ENCODE peak calls at places on chromosomes 2 and 18, in six cellular contexts. E, C, O, W, Q and N are unnamed samples.

GRCh38 chr2:241803387-241804325 is 5.3 kb upstream of the NEU4 start:
- DNase-seq in C (no peak), O (peak; percentile 18), E (peak; percentile 67), W (peak; percentile 82), Q (peak; percentile 74), N (peak; percentile 80)

GRCh38 chr2:159046966-159047365 is 78.5 kb downstream of the TANC1 start:
- DNase-seq in W (no peak), E (no peak), Q (no peak), C (no peak), O (no peak), N (no peak)

GRCh38 chr18:45760443-45761036 is 36.6 kb downstream of the SLC14A1 start:
- DNase-seq in E (peak; percentile 66), Q (no peak), C (no peak), W (peak; percentile 89), O (no peak), N (no peak)

GRCh38 chr18:8607776-8608682 is 1.2 kb upstream of the RAB12 start:
- DNase-seq in O (no peak), E (no peak), C (no peak), Q (no peak), W (no peak), N (no peak)

GRCh38 chr2:72788756-72789155 is 37.1 kb downstream of the EXOC6B start:
- DNase-seq in W (no peak), C (no peak), O (no peak), E (no peak), Q (no peak), N (no peak)

GRCh38 chr2:128941676-128942075 is 623.0 kb upstream of the HS6ST1 start:
- DNase-seq in E (no peak), C (no peak), O (no peak), Q (no peak), W (no peak), N (no peak)

GRCh38 chr18:77461062-77461693 is 211.5 kb downstream of the GALR1 start:
- DNase-seq in C (no peak), Q (no peak), E (no peak), W (peak; percentile 36), O (no peak), N (no peak)

GRCh38 chr2:232581725-232582124 is 31.2 kb downstream of the EIF4E2 start:
- DNase-seq in Q (no peak), C (no peak), O (no peak), W (no peak), E (no peak), N (no peak)

DNA sequence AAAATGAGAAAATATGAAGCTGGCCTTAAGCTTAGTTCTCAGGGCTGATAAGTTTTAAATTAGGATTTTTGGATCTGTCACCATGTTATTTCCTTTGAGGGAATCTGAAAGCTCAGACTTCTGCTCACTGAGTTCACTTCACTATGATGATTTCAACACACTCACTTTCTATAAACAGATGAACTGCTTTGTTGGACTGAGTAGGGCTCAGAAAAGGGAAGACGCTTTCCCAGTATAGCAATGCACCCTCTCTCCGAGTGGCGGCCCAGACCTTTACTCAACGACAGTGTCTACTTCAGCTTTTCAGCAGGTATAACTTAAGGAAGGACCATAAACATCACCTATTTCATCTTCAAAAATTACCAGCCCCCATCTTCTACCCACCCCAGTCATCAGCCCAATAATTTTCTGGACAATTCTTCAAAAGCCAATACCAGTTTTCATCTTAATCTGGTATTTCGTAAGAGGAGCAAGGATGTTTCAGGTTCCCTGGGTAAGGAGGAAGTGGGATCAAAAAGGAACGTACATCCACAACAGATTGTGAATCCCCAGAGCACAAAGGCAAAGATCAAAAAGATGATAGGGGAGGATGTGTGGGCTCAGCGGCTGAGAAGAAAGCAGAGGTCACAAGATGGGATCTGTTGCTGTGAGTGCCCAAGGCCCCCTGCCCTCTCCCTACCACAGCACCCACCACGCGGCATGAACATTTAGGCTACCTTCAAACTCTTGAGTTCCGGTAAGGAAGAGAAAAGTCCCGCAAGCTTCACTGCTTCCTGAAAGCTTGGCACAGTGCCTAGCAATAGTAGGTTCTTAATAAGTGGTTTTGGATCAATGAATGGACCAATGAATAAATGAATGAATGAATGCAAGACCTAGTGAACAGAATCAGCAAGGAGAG is 41.9 kb downstream of the LPIN2 start:
- DNase-seq in E (no peak), W (no peak), C (no peak), O (no peak), Q (no peak), N (no peak)
- TF ChIP-seq CTCF in E (no peak), W (no peak), C (no peak), O (no peak), Q (no peak), N (no peak)

GRCh38 chr2:10163498-10164486 is 41.3 kb downstream of the RRM2 start:
- DNase-seq in C (no peak), Q (no peak), O (no peak), W (no peak), E (no peak), N (peak; percentile 50)

GRCh38 chr2:10161961-10162441 is 39.5 kb downstream of the RRM2 start:
- DNase-seq in W (no peak), Q (no peak), O (no peak), E (no peak), C (no peak), N (no peak)

GRCh38 chr2:10164611-10165010 is 42.1 kb downstream of the RRM2 start:
- DNase-seq in Q (no peak), C (no peak), W (no peak), O (no peak), E (no peak), N (no peak)

GRCh38 chr2:10161206-10161931 is 38.8 kb downstream of the RRM2 start:
- DNase-seq in Q (no peak), W (no peak), C (no peak), E (no peak), O (no peak), N (no peak)

GRCh38 chr2:10162586-10163497 is 40.3 kb downstream of the RRM2 start:
- DNase-seq in C (no peak), E (no peak), W (peak; percentile 55), O (peak; percentile 23), Q (no peak), N (no peak)
- TF ChIP-seq CTCF in C (no peak), E (peak; percentile 5), W (peak; percentile 58), O (no peak), Q (no peak), N (peak; percentile 30)

GRCh38 chr2:120779781-120780283 is 44.2 kb downstream of the GLI2 start:
- DNase-seq in E (peak; percentile 42), W (peak; percentile 66), O (no peak), C (peak; percentile 58), Q (no peak), N (no peak)
- TF ChIP-seq CTCF in E (peak; percentile 42), W (peak; percentile 48), O (no peak), C (no peak), Q (no peak), N (no peak)

GRCh38 chr2:40256649-40257048 is 195.2 kb downstream of the SLC8A1 start:
- DNase-seq in Q (no peak), W (peak; percentile 87), C (no peak), O (peak; percentile 31), E (no peak), N (no peak)
- TF ChIP-seq CTCF in Q (no peak), W (peak; percentile 48), C (peak; percentile 53), O (peak; percentile 33), E (peak; percentile 31), N (no peak)